ENCODE peak calls at places on chromosomes 3 and 15, in seven cellular contexts. Q is CD8-positive, alpha-beta memory T cell; M is mesendoderm; I is tibial nerve; L is A549; C is ascending aorta; F is psoas muscle. K is an unnamed sample. For H3K4me1, the result is how much of the 10 kb centered on the place peaks cover.

GRCh38 chr3:18444597-18445420 is 19.7 kb upstream of the SATB1 start:
- DNase-seq in C (no peak), Q (peak), I (peak), L (peak), M (peak), F (peak), K (peak)

GRCh38 chr3:119990888-119991287 is 103.4 kb downstream of the GSK3B start:
- DNase-seq in M (no peak), L (no peak), F (no peak), I (no peak), C (no peak), Q (no peak), K (no peak)

GRCh38 chr15:70559840-70560239 is 203.5 kb downstream of the UACA start:
- DNase-seq in L (no peak), I (no peak), F (no peak), C (no peak), Q (no peak), M (no peak), K (no peak)

GRCh38 chr3:46372492-46373359 is 2.0 kb downstream of the CCR5 start:
- DNase-seq in F (no peak), C (no peak), I (no peak), Q (no peak), M (peak), L (no peak), K (peak)

GRCh38 chr3:59939826-59940426 is 890.1 kb upstream of the CFAP20DC start:
- DNase-seq in M (no peak), Q (no peak), F (no peak), L (no peak), I (no peak), C (no peak), K (no peak)

GRCh38 chr15:55977225-55977624 is 16.2 kb downstream of the NEDD4 start:
- DNase-seq in M (no peak), C (no peak), Q (no peak), F (no peak), I (no peak), L (no peak), K (no peak)

GRCh38 chr3:107598926-107599754 is 76.4 kb downstream of the BBX start:
- DNase-seq in Q (no peak), F (peak), L (peak), C (no peak), I (no peak), M (peak), K (peak)

GRCh38 chr3:12544652-12545472 is 437 bp downstream of the MKRN2OS start:
- DNase-seq in C (no peak), M (no peak), I (no peak), F (no peak), L (no peak), Q (no peak), K (no peak)

GRCh38 chr15:46892621-46893160 is 824.6 kb upstream of the SEMA6D start:
- DNase-seq in F (no peak), M (no peak), C (no peak), Q (no peak), I (no peak), L (no peak), K (no peak)

GRCh38 chr3:194306109-194306686 is 44.9 kb downstream of the CPN2 start:
- DNase-seq in L (no peak), M (no peak), F (no peak), Q (no peak), I (no peak), C (no peak), K (peak)

GRCh38 chr15:66496951-66497501 is 536 bp downstream of the SNAPC5 start:
- DNase-seq in C (no peak), L (peak), M (no peak), F (no peak), I (no peak), Q (no peak), K (peak)

GRCh38 chr3:4772171-4772804 is 206.9 kb upstream of the BHLHE40 start:
- DNase-seq in C (peak), Q (no peak), I (peak), F (peak), L (no peak), M (no peak), K (no peak)

GRCh38 chr15:72203507-72203837 is 5.9 kb upstream of the GRAMD2A start:
- DNase-seq in M (no peak), I (no peak), Q (no peak), F (peak), C (peak), L (peak), K (no peak)

GRCh38 chr3:68919000-68919399 is 13.3 kb downstream of the TAFA4 start:
- DNase-seq in F (no peak), C (no peak), I (no peak), Q (no peak), M (peak), L (no peak), K (no peak)

GRCh38 chr3:80668600-80669281 is 900.9 kb upstream of the ROBO1 start:
- DNase-seq in L (no peak), I (no peak), M (no peak), Q (no peak), C (no peak), F (no peak), K (no peak)

GRCh38 chr3:128390867-128391266 is 75.8 kb downstream of the DNAJB8 start:
- DNase-seq in F (no peak), C (no peak), M (no peak), I (no peak), L (no peak), Q (no peak), K (no peak)

GRCh38 chr3:139659511-139659910 is 18.3 kb downstream of the NMNAT3 start:
- DNase-seq in M (no peak), Q (no peak), C (no peak), F (no peak), I (no peak), L (no peak), K (no peak)

GRCh38 chr15:66097151-66098018 is 156.2 kb downstream of the MEGF11 start:
- DNase-seq in M (no peak), L (no peak), C (no peak), F (no peak), Q (no peak), I (no peak), K (no peak)

GRCh38 chr3:158531334-158531733 is 39.7 kb upstream of the MLF1 start:
- DNase-seq in Q (no peak), F (no peak), I (no peak), L (no peak), C (no peak), M (no peak), K (no peak)

GRCh38 chr15:29571728-29572454 is 250.4 kb downstream of the TJP1 start:
- DNase-seq in I (no peak), C (no peak), Q (no peak), L (peak), F (no peak), M (peak), K (no peak)

GRCh38 chr3:85148056-85148455 is 189.3 kb downstream of the CADM2 start:
- DNase-seq in L (no peak), C (no peak), F (no peak), Q (no peak), M (no peak), I (no peak), K (no peak)

GRCh38 chr15:69304176-69304533 is 5.4 kb downstream of the PAQR5 start:
- DNase-seq in I (no peak), F (no peak), Q (no peak), M (no peak), C (no peak), L (peak), K (no peak)

GRCh38 chr3:9690451-9691450 is 12.9 kb upstream of the CPNE9 start:
- DNase-seq in I (no peak), M (no peak), Q (no peak), F (no peak), C (no peak), L (no peak), K (peak)

GRCh38 chr15:75666823-75667501 is 19.2 kb downstream of the SNX33 start:
- DNase-seq in F (peak), L (peak), C (peak), I (no peak), M (peak), Q (no peak), K (peak)

GRCh38 chr15:65194826-65195541 is 9.8 kb upstream of the CLPX start:
- DNase-seq in I (no peak), M (no peak), Q (no peak), C (no peak), F (no peak), L (no peak), K (no peak)

GRCh38 chr15:92883643-92884458 is 16.3 kb upstream of the CHD2 start:
- DNase-seq in Q (no peak), L (peak), F (no peak), C (no peak), I (no peak), M (peak), K (peak)

GRCh38 chr15:33451385-33451784 is 140.6 kb downstream of the RYR3 start:
- DNase-seq in F (no peak), L (no peak), C (no peak), Q (no peak), I (no peak), M (no peak), K (no peak)

GRCh38 chr3:2921903-2922302 is 188.3 kb downstream of the IL5RA start:
- DNase-seq in C (no peak), M (peak), Q (no peak), F (no peak), I (no peak), L (peak), K (peak)

GRCh38 chr3:129413687-129414506 is 14.5 kb downstream of the EFCAB12 start:
- DNase-seq in Q (no peak), M (no peak), I (no peak), L (peak), C (no peak), F (no peak), K (no peak)

GRCh38 chr15:68616397-68616796 is 37.6 kb downstream of the CORO2B start:
- DNase-seq in M (no peak), C (no peak), Q (no peak), L (no peak), I (no peak), F (no peak), K (no peak)

GRCh38 chr15:41928637-41929620 is 35.1 kb upstream of the SPTBN5 start:
- DNase-seq in M (no peak), F (peak), C (no peak), Q (no peak), L (peak), I (no peak), K (no peak)

GRCh38 chr15:87941606-87942005 is 314.9 kb downstream of the NTRK3 start:
- DNase-seq in M (no peak), C (no peak), F (no peak), L (no peak), Q (no peak), I (no peak), K (no peak)

GRCh38 chr15:39232512-39232911 is 348.4 kb upstream of the THBS1 start:
- DNase-seq in Q (no peak), C (no peak), L (peak), F (peak), M (peak), I (no peak), K (no peak)

GRCh38 chr15:84880822-84881519 is 3.5 kb upstream of the SLC28A1 start:
- DNase-seq in I (no peak), Q (no peak), C (no peak), F (no peak), M (no peak), L (no peak), K (no peak)

GRCh38 chr3:119297169-119297568 is 3.0 kb downstream of the ARHGAP31 start:
- DNase-seq in C (no peak), L (no peak), M (no peak), F (peak), I (no peak), Q (no peak), K (no peak)

GRCh38 chr15:48929611-48930170 is 34.0 kb downstream of the SHC4 start:
- DNase-seq in F (no peak), L (no peak), Q (no peak), I (no peak), M (no peak), C (no peak), K (no peak)

GRCh38 chr15:39174332-39174731 is 406.5 kb upstream of the THBS1 start:
- DNase-seq in Q (no peak), C (no peak), L (no peak), M (no peak), F (no peak), I (no peak), K (no peak)

GRCh38 chr3:124788254-124788745 is 58.0 kb downstream of the UMPS start:
- DNase-seq in L (no peak), F (no peak), I (no peak), Q (no peak), C (no peak), M (no peak), K (no peak)

GRCh38 chr3:150314248-150315027 is 93.7 kb upstream of the TSC22D2 start:
- DNase-seq in Q (no peak), L (no peak), I (no peak), M (no peak), C (no peak), F (no peak), K (no peak)

DNA sequence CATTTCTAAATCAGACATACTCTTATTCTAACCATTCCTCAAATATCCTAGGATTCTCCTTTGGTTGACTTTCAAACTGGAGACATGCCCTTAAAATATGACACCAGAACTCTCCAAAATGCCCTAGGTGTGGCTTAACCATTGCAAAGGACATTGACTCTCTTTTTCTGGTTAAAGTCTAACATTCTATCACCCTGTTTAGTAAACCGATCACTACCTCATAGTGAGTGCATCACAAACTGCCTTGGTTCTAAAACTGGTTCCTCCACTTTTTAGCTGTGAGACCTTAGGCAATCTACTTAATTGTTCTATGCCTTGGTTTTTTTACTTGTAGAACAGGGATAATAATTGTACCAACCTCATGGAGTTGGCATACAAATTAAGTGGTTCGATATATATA is 224.3 kb downstream of the CDIN1 start:
- DNase-seq in L (no peak), C (no peak), F (no peak), M (no peak), Q (no peak), I (no peak), K (no peak)
- H3K27ac ChIP-seq in L (no peak), C (no peak), F (no peak), M (no peak), Q (no peak), I (no peak), K (no peak)

GRCh38 chr3:138084196-138084595 is 31.2 kb downstream of the DZIP1L start:
- DNase-seq in L (no peak), Q (no peak), M (no peak), C (no peak), I (no peak), F (no peak), K (no peak)

GRCh38 chr3:138082085-138082991 is 33.1 kb downstream of the DZIP1L start:
- DNase-seq in F (no peak), L (peak), C (no peak), I (no peak), Q (no peak), M (peak), K (no peak)

GRCh38 chr3:138081371-138082084 is 33.9 kb downstream of the DZIP1L start:
- DNase-seq in L (no peak), I (no peak), C (no peak), M (no peak), F (no peak), Q (no peak), K (no peak)

GRCh38 chr3:138079901-138080300 is 35.5 kb downstream of the DZIP1L start:
- DNase-seq in I (no peak), Q (no peak), L (no peak), C (no peak), M (no peak), F (no peak), K (no peak)

DNA sequence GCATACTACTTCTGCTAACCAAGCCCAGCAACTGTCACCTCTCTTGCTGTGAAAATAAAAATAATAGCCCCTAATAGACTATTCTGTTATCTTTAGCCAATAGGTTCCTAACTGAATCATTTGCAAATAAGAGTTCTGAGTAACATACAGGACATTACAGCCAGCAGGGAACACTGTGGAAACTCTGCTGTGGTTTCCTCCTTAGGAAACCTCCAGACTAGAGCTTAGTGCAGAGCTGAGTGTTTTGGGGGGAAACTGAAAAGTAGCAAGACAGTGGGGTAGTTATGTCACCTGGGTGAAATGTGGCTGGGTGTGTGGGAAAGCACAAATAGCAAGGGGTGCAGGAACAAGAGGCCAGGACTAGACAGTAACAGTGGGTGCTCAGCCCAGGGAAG is 32.4 kb downstream of the DZIP1L start:
- DNase-seq in I (no peak), Q (no peak), L (no peak), F (no peak), C (no peak), M (no peak), K (no peak)
- H3K4me1 ChIP-seq in I (under half), Q (under half), L (half or more), F (under half), C (under half), M (under half), K (under half)

DNA sequence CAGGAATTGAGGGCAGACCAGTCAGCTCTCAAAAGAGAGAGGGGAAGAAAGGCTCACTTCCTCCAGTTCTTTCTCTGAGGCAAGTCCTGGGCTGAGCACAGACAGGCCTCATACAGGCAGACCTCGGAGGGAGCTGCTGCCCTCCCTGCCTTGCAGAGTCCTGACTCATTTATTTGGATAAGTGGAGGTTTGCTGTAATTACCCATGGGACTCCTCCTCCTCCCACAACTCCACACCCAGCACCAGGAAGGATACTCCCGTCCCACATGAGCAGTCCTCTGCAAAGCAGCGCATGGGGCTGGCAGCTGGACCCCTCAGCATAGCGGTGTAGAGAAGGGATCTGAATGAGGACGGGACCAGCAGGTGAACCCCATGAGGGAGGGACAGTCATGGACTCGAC is 13.4 kb upstream of the SCN10A start:
- DNase-seq in M (no peak), Q (no peak), L (peak), I (no peak), C (peak), F (peak), K (peak)
- H3K4me3 ChIP-seq in M (no peak), Q (no peak), L (no peak), I (no peak), C (no peak), F (no peak), K (no peak)

DNA sequence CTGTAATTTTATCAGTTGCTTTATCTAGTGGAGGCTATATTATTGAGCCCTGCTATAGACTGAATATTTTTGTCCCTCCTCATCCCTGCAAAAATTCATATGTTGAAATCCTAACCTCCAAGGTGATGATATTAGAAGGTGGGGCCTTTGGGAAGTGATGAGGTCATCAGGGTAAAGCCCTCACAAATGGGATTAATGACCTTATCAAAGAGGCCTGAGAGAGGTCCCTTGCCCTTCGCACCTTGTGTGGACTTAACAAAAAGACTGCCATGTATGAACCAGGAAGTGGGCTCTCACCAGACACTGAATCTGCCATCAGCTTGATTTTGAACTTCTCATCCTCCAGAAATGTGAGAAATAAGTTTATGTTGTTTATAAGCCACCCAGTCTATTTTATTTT is 381.4 kb upstream of the ONECUT1 start:
- DNase-seq in Q (no peak), L (no peak), I (no peak), C (no peak), F (no peak), M (peak), K (no peak)
- H3K27ac ChIP-seq in Q (no peak), L (no peak), I (no peak), C (no peak), F (no peak), M (no peak), K (no peak)